ENCODE peak calls at places on chromosome 20, in four cellular contexts. E is endothelial cell, S is heart left ventricle, B is colonic mucosa. P is an unnamed sample.

GRCh38 chr20:47417245-47418060 is 61.0 kb upstream of the ZMYND8 start:
- DNase-seq in E (no peak), B (no peak), S (no peak), P (no peak)

GRCh38 chr20:46609043-46609442 is 42.2 kb downstream of the SLC13A3 start:
- DNase-seq in B (no peak), E (no peak), S (no peak), P (no peak)

GRCh38 chr20:16025084-16025483 is 548.2 kb downstream of the KIF16B start:
- DNase-seq in B (no peak), S (no peak), E (no peak), P (no peak)

GRCh38 chr20:8986631-8987030 is 82.3 kb upstream of the PLCB4 start:
- DNase-seq in B (no peak), E (no peak), S (no peak), P (no peak)

GRCh38 chr20:5364136-5364821 is 47.5 kb upstream of the PROKR2 start:
- DNase-seq in E (no peak), B (no peak), S (no peak), P (no peak)

GRCh38 chr20:36845288-36845969 is 30.5 kb upstream of the TLDC2 start:
- DNase-seq in B (no peak), E (no peak), S (no peak), P (no peak)

GRCh38 chr20:49647509-49647908 is 66.2 kb downstream of the B4GALT5 start:
- DNase-seq in S (no peak), B (no peak), E (no peak), P (no peak)

GRCh38 chr20:10619427-10619826 is 54.4 kb downstream of the JAG1 start:
- DNase-seq in E (no peak), S (no peak), B (no peak), P (no peak)

GRCh38 chr20:62063601-62063980 is 2.1 kb downstream of the TAF4 start:
- DNase-seq in E (no peak), S (no peak), B (no peak), P (peak)

GRCh38 chr20:3135507-3136070 is 24.1 kb downstream of the FASTKD5 start:
- DNase-seq in B (no peak), S (no peak), E (no peak), P (no peak)

GRCh38 chr20:63745961-63746765 is 6.6 kb downstream of the SLC2A4RG start:
- DNase-seq in S (peak), E (no peak), B (no peak), P (no peak)

GRCh38 chr20:17654649-17655285 is 27.3 kb downstream of the RRBP1 start:
- DNase-seq in E (peak), B (peak), S (peak), P (peak)

GRCh38 chr20:40019510-40019909 is 669.5 kb downstream of the MAFB start:
- DNase-seq in S (no peak), E (no peak), B (no peak), P (no peak)

GRCh38 chr20:54267510-54268003 is 59.7 kb downstream of the PFDN4 start:
- DNase-seq in E (no peak), S (no peak), B (no peak), P (no peak)

GRCh38 chr20:44074252-44075151 is 112.5 kb downstream of the JPH2 start:
- DNase-seq in B (no peak), S (peak), E (no peak), P (no peak)

GRCh38 chr20:51608060-51608459 is 65.5 kb upstream of the NFATC2 start:
- DNase-seq in S (no peak), B (no peak), E (no peak), P (no peak)

GRCh38 chr20:36339646-36340592 is 33.8 kb downstream of the DLGAP4 start:
- DNase-seq in E (no peak), S (no peak), B (no peak), P (no peak)

GRCh38 chr20:59157961-59158541 is 5.6 kb upstream of the ZNF831 start:
- DNase-seq in S (no peak), B (peak), E (no peak), P (no peak)

GRCh38 chr20:59157064-59157463 is 6.6 kb upstream of the ZNF831 start:
- DNase-seq in E (no peak), B (no peak), S (no peak), P (no peak)

GRCh38 chr20:59159822-59160740 is 3.5 kb upstream of the ZNF831 start:
- DNase-seq in B (peak), E (no peak), S (no peak), P (no peak)

GRCh38 chr20:59158673-59159072 is 4.9 kb upstream of the ZNF831 start:
- DNase-seq in B (peak), E (no peak), S (no peak), P (no peak)

DNA sequence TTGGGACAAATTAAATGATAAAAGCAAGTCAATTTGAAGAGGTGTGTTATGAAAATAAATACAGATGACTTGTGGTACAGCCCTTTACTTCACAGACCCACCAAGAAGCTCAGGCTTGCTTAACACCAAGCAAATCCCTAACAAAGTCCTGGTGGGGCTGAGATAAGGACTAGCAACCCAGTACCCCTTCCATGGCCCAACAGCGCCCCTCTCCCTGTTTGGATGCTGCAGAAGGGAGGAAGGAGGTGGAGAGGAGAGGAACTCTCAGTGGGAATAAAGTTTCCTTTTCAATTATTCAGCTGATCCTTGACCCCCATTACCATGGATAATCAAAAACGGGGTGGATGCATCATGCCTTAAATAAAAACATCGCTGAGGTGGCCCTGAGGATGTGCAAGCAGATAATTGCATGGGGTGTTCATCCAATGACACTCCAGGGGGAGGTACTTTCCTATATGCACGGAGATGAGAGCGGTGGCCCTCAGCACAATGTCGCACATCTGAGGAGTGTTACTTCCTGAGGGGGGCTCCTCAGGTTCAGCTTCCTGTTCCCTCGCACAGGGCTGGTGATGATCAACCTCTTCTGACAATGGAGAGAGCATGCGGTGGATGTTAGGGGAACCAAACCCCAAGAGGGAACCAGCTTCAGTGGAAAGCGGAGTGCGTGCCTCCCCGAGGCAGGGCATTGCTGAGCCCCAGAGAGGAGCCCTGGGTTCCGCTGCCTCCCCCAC is 4.4 kb upstream of the ZNF831 start:
- DNase-seq in B (peak), S (no peak), E (no peak), P (no peak)
- TF ChIP-seq CTCF in B (no peak), S (no peak), E (no peak), P (no peak)

DNA sequence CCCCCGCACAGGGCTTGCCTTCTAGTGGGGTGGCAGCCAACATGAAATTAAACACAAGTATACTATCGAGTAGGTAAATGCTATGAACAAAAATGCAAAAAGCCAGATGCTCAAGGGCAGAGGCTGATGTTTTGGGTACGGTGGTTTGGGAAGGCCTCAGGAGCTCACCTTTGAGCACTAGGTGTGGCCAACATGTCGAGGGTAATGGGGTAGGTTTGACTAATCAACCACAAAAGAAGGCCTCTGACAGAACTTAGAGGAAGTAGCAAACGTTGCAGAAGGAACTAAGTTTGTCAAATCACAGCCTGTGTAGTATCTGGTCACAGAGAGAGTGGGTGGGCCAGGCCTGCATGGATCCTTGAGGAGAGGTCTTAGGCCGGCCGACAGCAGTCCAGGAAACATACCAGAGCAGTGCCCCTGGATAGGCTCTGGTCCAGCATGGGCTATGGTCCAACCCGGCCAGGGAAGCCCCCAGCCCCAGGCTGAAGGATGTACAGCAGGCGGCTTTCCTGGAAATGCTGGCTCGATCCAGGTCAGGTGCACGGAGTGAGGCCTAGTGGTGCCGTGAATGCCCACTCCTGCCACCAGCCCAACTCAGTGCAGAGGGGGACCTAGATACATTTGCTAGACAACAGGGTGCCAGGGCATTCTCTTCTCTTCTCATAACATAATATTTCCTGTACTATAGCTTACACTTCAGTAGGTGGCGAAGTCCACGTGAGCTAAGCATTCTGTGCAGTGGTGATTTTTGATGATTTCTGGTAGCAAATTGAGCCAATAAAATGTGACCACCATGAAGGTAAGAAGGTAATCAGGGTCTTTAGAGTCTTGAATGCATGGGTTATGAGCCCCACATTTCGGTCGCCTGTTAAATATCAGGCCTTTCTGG is 56.3 kb upstream of the CD93 start:
- DNase-seq in B (no peak), S (peak), E (no peak), P (no peak)
- TF ChIP-seq CTCF in B (no peak), S (no peak), E (no peak), P (no peak)

DNA sequence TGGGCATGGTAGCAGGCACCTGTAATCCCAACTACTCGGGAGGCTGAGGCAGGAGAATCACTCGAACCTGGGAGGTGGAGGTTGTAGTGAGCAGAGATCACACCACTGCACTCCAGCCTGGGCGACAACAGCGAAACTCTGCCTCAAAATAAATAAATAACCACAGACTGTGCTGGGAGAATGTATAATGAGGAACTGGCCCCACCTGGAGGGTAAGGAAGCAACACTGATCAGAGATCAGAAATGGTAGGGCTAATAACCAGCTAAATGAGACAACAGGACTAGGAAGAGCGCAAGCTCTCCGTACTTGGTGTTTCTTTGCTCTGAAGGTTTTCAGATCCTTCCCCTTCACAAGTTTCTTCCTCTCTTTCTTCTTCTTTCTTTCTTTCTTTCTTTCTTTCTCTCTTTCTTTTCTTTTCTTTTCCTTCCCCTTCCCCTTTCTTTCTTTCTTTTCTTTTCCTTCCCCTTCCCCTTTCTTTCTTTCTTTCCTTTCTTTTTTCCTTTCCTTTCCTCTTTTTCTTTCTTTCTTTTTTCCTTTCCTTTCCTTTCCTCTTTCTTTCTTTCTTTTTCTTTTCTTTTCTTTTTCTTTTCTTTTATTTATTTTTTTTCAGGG is 14.6 kb downstream of the CCM2L start:
- DNase-seq in E (no peak), S (no peak), B (no peak), P (no peak)
- TF ChIP-seq CTCF in E (no peak), S (no peak), B (no peak), P (no peak)

DNA sequence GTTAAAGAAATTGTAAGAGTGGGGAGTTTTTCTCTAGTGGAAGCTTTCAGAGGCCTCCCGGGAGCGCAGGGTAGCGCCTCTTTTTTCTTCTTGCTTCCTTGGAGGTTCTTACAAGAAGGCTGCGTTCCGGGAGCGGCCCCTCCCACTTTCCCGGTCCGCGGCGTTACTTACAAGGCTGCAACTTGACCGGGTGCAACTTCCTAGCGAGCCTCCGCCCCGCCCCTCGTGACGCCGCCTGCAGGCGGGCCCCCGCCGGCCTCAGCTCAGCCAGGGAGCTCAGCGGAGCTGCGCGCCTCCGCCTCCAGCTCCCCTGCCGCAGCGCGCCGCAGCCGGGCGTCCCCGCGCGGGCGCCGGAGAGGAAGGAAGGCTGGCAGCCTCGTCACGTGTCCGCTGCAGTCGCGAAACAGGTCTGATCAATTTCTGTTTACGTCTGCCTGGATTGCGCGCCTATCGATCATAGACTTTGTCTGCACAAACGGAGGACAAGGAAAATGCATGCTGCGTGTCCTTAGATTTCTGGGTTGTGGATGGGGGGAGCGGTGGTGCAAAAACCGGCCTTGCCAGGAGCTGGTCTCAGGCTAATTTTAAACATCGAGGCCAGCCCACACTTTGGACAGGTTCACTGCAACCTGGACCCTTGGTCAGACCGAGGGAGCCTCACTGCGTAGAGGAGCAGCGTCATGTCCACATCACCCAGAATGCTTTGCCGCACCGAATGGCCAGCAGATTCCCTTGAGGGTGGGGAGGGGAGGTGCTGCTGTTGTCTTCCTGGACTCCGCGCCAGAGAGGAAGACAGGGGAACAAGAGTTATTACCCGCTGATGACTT is at the start of the genes FAM217B and PPP1R3D:
- DNase-seq in E (peak), S (peak), B (peak), P (peak)
- TF ChIP-seq CTCF in E (peak), S (no peak), B (no peak), P (no peak)

GRCh38 chr20:24782221-24782620 is 166.8 kb upstream of the CST7 start:
- DNase-seq in S (no peak), E (no peak), B (no peak), P (no peak)

GRCh38 chr20:24783631-24784492 is 165.2 kb upstream of the CST7 start:
- DNase-seq in B (no peak), E (peak), S (no peak), P (no peak)

GRCh38 chr20:24781061-24781980 is 167.7 kb upstream of the CST7 start:
- DNase-seq in E (peak), S (no peak), B (no peak), P (peak)

GRCh38 chr20:24784607-24785006 is 164.5 kb upstream of the CST7 start:
- DNase-seq in E (no peak), S (no peak), B (no peak), P (no peak)

DNA sequence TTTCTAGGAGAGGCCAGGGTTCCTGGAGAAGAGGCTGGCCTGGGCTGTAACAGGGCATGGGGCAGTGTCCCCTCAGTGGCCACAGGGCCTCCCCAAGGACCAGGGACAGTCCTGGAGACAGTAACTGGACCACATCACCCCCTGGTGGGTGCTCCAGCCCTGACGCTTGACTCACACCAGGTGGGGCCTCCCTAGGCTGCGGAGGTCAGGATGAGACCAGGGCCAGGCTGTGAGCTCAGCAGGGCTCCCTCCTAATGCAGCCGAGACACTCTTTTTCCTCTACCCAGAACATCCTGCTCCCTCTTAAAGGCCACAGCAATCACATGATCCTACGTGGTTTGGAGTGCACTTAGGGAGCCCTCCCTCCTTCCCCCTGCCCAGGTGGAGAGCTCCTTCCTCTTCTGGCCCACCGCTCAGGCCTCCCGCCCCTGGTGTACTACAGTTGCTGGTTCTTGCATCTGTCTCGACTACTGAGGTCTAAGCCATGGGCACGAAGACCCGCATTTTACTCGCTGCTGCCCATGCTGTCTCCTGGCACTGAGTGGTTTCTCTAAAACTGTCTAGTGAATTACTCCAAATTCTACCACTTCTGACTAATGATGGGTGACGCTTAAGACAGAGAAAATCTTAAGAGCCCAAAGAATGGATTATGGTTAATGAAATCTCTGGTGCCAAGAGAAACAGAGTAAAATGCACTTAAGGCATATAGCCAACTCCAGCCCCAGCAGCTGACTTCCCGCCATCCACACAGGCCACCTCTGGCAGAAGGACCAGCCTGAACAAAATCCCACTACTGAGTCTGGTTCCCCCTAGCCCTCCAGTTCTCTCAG is 166.1 kb upstream of the CST7 start:
- DNase-seq in S (no peak), E (peak), B (no peak), P (peak)
- TF ChIP-seq CTCF in S (no peak), E (no peak), B (no peak), P (no peak)

DNA sequence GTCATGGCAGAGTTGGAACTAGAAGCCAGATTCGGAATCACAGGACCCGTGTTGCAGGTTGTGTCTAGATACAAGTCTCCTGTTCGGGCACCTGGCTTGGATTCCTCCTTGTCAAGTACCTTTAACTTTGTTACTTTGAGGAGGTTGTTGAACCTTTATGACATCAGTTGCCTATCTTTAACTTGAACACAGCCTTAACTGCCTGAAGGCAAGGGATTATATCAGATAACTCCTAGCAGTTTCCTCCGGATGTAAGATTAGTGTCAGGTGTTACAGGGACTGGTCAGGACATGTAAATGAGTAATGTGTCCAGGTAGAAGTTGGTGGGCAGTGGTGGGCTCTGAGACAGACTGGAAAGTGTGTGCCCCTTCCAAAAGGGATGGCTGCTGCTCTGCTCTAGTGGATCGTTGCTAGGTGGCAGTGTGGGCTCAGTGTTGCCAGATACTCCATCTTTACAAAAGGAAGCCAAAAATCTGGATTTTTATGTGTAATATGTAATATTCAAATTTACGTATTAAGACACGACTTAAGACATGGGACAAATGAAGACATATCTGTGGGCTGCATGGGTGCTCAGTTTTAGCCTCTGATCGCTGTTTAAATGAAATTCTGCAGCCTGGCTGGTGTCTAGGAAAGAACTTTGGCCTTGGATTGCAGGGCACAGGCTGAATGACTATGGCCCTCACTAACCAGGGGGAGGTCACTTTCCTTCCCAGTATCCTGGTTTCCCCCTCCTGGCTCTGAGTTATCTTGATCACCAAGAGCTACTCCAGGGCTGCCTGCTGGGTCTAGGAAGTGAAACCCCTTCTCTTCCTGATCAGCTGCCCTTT is 27.1 kb downstream of the CHMP4B start:
- DNase-seq in E (no peak), B (no peak), S (no peak), P (no peak)
- TF ChIP-seq CTCF in E (no peak), B (no peak), S (no peak), P (no peak)

GRCh38 chr20:14948416-14948815 is 611.0 kb upstream of the FLRT3 start:
- DNase-seq in E (no peak), B (no peak), S (no peak), P (no peak)
- TF ChIP-seq CTCF in E (no peak), B (no peak), S (no peak), P (no peak)

DNA sequence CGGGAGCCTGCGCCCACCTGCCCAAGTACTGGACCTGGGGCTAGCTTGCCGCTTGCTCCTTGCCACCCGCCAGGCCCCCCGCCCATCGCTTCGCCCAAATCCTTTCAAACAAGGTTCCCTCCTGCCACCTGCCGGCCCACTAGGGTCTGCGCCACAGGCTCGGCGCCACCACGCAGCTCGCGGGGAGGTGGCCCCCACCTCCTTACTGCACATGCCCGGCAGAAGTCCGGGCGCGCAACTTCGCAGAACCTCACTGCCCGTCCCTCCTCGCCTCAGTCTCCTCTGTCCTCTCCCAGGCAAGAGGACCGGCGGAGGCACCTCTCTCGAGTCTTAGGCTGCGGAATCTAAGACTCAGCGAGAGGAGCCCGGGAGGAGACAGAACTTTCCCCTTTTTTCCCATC is 11.2 kb downstream of the GNAS-AS1 start:
- DNase-seq in B (no peak), S (no peak), E (peak), P (peak)
- TF ChIP-seq CTCF in B (no peak), S (peak), E (peak), P (peak)